ENCODE peak calls at places on chromosomes 6 and 20, in five cellular contexts. One of them, this sample, is unnamed.

GRCh38 chr20:60046011-60046413 is 87.8 kb downstream of the CDH26 start:
- DNase-seq in suprapubic skin: no peak
- DNase-seq in heart right ventricle: no peak
- DNase-seq in fibroblast of mammary gland: peak; percentile 12
- DNase-seq in AG09309: peak; percentile 32
- DNase-seq in this sample: peak; percentile 29

GRCh38 chr20:47088339-47088738 is 193.7 kb downstream of the EYA2 start:
- DNase-seq in suprapubic skin: no peak
- DNase-seq in heart right ventricle: no peak
- DNase-seq in fibroblast of mammary gland: no peak
- DNase-seq in AG09309: no peak
- DNase-seq in this sample: no peak

GRCh38 chr20:14334306-14334930 is 3.0 kb downstream of the FLRT3 start:
- DNase-seq in suprapubic skin: no peak
- DNase-seq in heart right ventricle: no peak
- DNase-seq in fibroblast of mammary gland: peak; percentile 60
- DNase-seq in AG09309: no peak
- DNase-seq in this sample: peak; percentile 55

GRCh38 chr6:52522655-52523054 is 54.2 kb downstream of the TRAM2 start:
- DNase-seq in suprapubic skin: no peak
- DNase-seq in heart right ventricle: no peak
- DNase-seq in fibroblast of mammary gland: peak; percentile 72
- DNase-seq in AG09309: no peak
- DNase-seq in this sample: no peak

GRCh38 chr6:78797270-78797669 is 70.1 kb upstream of the IRAK1BP1 start:
- DNase-seq in suprapubic skin: no peak
- DNase-seq in heart right ventricle: no peak
- DNase-seq in fibroblast of mammary gland: no peak
- DNase-seq in AG09309: no peak
- DNase-seq in this sample: no peak

GRCh38 chr20:37763105-37763504 is 69.3 kb downstream of the CTNNBL1 start:
- DNase-seq in suprapubic skin: no peak
- DNase-seq in heart right ventricle: no peak
- DNase-seq in fibroblast of mammary gland: no peak
- DNase-seq in AG09309: no peak
- DNase-seq in this sample: no peak

GRCh38 chr6:18058429-18058828 is 64.0 kb downstream of the NHLRC1 start:
- DNase-seq in suprapubic skin: no peak
- DNase-seq in heart right ventricle: no peak
- DNase-seq in fibroblast of mammary gland: no peak
- DNase-seq in AG09309: no peak
- DNase-seq in this sample: no peak

GRCh38 chr6:142537612-142538478 is 236.0 kb downstream of the ADGRG6 start:
- DNase-seq in suprapubic skin: no peak
- DNase-seq in heart right ventricle: no peak
- DNase-seq in fibroblast of mammary gland: peak; percentile 42
- DNase-seq in AG09309: no peak
- DNase-seq in this sample: no peak

GRCh38 chr6:24859132-24859531 is 60.4 kb upstream of the ARMH2 start:
- DNase-seq in suprapubic skin: no peak
- DNase-seq in heart right ventricle: no peak
- DNase-seq in fibroblast of mammary gland: no peak
- DNase-seq in AG09309: no peak
- DNase-seq in this sample: no peak

GRCh38 chr20:60052322-60052721 is 94.1 kb downstream of the CDH26 start:
- DNase-seq in suprapubic skin: no peak
- DNase-seq in heart right ventricle: no peak
- DNase-seq in fibroblast of mammary gland: no peak
- DNase-seq in AG09309: no peak
- DNase-seq in this sample: no peak

GRCh38 chr6:46632053-46632452 is 20.6 kb downstream of the CYP39A1 start:
- DNase-seq in suprapubic skin: no peak
- DNase-seq in heart right ventricle: no peak
- DNase-seq in fibroblast of mammary gland: no peak
- DNase-seq in AG09309: no peak
- DNase-seq in this sample: no peak

GRCh38 chr20:10074513-10074912 is 39.7 kb downstream of the ANKEF1 start:
- DNase-seq in suprapubic skin: no peak
- DNase-seq in heart right ventricle: no peak
- DNase-seq in fibroblast of mammary gland: peak; percentile 98
- DNase-seq in AG09309: peak; percentile 63
- DNase-seq in this sample: peak; percentile 73

GRCh38 chr6:147970970-147971369 is 371.7 kb upstream of the SASH1 start:
- DNase-seq in suprapubic skin: no peak
- DNase-seq in heart right ventricle: no peak
- DNase-seq in fibroblast of mammary gland: peak; percentile 8
- DNase-seq in AG09309: no peak
- DNase-seq in this sample: no peak

GRCh38 chr6:150255840-150256239 is 113.0 kb upstream of the IYD start:
- DNase-seq in suprapubic skin: no peak
- DNase-seq in heart right ventricle: no peak
- DNase-seq in fibroblast of mammary gland: no peak
- DNase-seq in AG09309: no peak
- DNase-seq in this sample: no peak

GRCh38 chr6:28841290-28841689 is 82.5 kb downstream of the TRIM27 start:
- DNase-seq in suprapubic skin: no peak
- DNase-seq in heart right ventricle: no peak
- DNase-seq in fibroblast of mammary gland: no peak
- DNase-seq in AG09309: no peak
- DNase-seq in this sample: no peak

GRCh38 chr6:20118877-20119276 is 93.4 kb downstream of the MBOAT1 start:
- DNase-seq in suprapubic skin: no peak
- DNase-seq in heart right ventricle: no peak
- DNase-seq in fibroblast of mammary gland: no peak
- DNase-seq in AG09309: no peak
- DNase-seq in this sample: no peak

GRCh38 chr6:156977527-156978291 is 200.5 kb downstream of the ARID1B start:
- DNase-seq in suprapubic skin: no peak
- DNase-seq in heart right ventricle: no peak
- DNase-seq in fibroblast of mammary gland: peak; percentile 77
- DNase-seq in AG09309: no peak
- DNase-seq in this sample: no peak

GRCh38 chr20:21053002-21053762 is 53.0 kb downstream of the LINC00237 start:
- DNase-seq in suprapubic skin: no peak
- DNase-seq in heart right ventricle: no peak
- DNase-seq in fibroblast of mammary gland: no peak
- DNase-seq in AG09309: no peak
- DNase-seq in this sample: no peak

GRCh38 chr20:57609086-57609841 is 11.0 kb downstream of the ZBP1 start:
- DNase-seq in suprapubic skin: no peak
- DNase-seq in heart right ventricle: no peak
- DNase-seq in fibroblast of mammary gland: no peak
- DNase-seq in AG09309: no peak
- DNase-seq in this sample: no peak

GRCh38 chr20:3461911-3462677 is 8.7 kb upstream of the ATRN start:
- DNase-seq in suprapubic skin: no peak
- DNase-seq in heart right ventricle: no peak
- DNase-seq in fibroblast of mammary gland: peak; percentile 25
- DNase-seq in AG09309: no peak
- DNase-seq in this sample: no peak

GRCh38 chr20:63325021-63325471 is 32.1 kb downstream of the COL20A1 start:
- DNase-seq in suprapubic skin: no peak
- DNase-seq in heart right ventricle: peak; percentile 6
- DNase-seq in fibroblast of mammary gland: no peak
- DNase-seq in AG09309: no peak
- DNase-seq in this sample: no peak

GRCh38 chr6:62923728-62924127 is 287.5 kb upstream of the FKBP1C start:
- DNase-seq in suprapubic skin: no peak
- DNase-seq in heart right ventricle: no peak
- DNase-seq in fibroblast of mammary gland: no peak
- DNase-seq in AG09309: no peak
- DNase-seq in this sample: no peak

GRCh38 chr6:64334646-64335045 is 699.0 kb downstream of the PHF3 start:
- DNase-seq in suprapubic skin: no peak
- DNase-seq in heart right ventricle: no peak
- DNase-seq in fibroblast of mammary gland: peak; percentile 20
- DNase-seq in AG09309: no peak
- DNase-seq in this sample: peak; percentile 28

GRCh38 chr6:37321101-37321500 is 32.7 kb upstream of the RNF8 start:
- DNase-seq in suprapubic skin: no peak
- DNase-seq in heart right ventricle: no peak
- DNase-seq in fibroblast of mammary gland: no peak
- DNase-seq in AG09309: no peak
- DNase-seq in this sample: no peak

GRCh38 chr6:42171813-42172595 is 1.2 kb upstream of the GUCA1A start:
- DNase-seq in suprapubic skin: no peak
- DNase-seq in heart right ventricle: no peak
- DNase-seq in fibroblast of mammary gland: no peak
- DNase-seq in AG09309: no peak
- DNase-seq in this sample: no peak

GRCh38 chr20:58790440-58790839 is 60.3 kb downstream of the GNAS-AS1 start:
- DNase-seq in suprapubic skin: no peak
- DNase-seq in heart right ventricle: no peak
- DNase-seq in fibroblast of mammary gland: no peak
- DNase-seq in AG09309: no peak
- DNase-seq in this sample: no peak

GRCh38 chr20:62495798-62496325 is 20.1 kb upstream of the GATA5 start:
- DNase-seq in suprapubic skin: no peak
- DNase-seq in heart right ventricle: no peak
- DNase-seq in fibroblast of mammary gland: no peak
- DNase-seq in AG09309: no peak
- DNase-seq in this sample: no peak

GRCh38 chr20:62141397-62142251 is 1.6 kb downstream of the PSMA7 start:
- DNase-seq in suprapubic skin: no peak
- DNase-seq in heart right ventricle: no peak
- DNase-seq in fibroblast of mammary gland: peak; percentile 54
- DNase-seq in AG09309: peak; percentile 18
- DNase-seq in this sample: no peak

GRCh38 chr6:118263929-118264486 is 284.1 kb upstream of the PLN start:
- DNase-seq in suprapubic skin: no peak
- DNase-seq in heart right ventricle: no peak
- DNase-seq in fibroblast of mammary gland: peak; percentile 57
- DNase-seq in AG09309: no peak
- DNase-seq in this sample: peak; percentile 20

GRCh38 chr6:134757911-134758361 is 192.0 kb downstream of the ALDH8A1 start:
- DNase-seq in suprapubic skin: no peak
- DNase-seq in heart right ventricle: no peak
- DNase-seq in fibroblast of mammary gland: peak; percentile 52
- DNase-seq in AG09309: no peak
- DNase-seq in this sample: no peak

GRCh38 chr6:122459240-122459639 is 12.4 kb downstream of the SERINC1 start:
- DNase-seq in suprapubic skin: no peak
- DNase-seq in heart right ventricle: no peak
- DNase-seq in fibroblast of mammary gland: no peak
- DNase-seq in AG09309: no peak
- DNase-seq in this sample: no peak

GRCh38 chr6:109834595-109835437 is 143.3 kb upstream of the GPR6 start:
- DNase-seq in suprapubic skin: no peak
- DNase-seq in heart right ventricle: no peak
- DNase-seq in fibroblast of mammary gland: no peak
- DNase-seq in AG09309: no peak
- DNase-seq in this sample: no peak

GRCh38 chr6:140178550-140179334 is 804.3 kb upstream of the CITED2 start:
- DNase-seq in suprapubic skin: no peak
- DNase-seq in heart right ventricle: no peak
- DNase-seq in fibroblast of mammary gland: peak; percentile 94
- DNase-seq in AG09309: peak; percentile 75
- DNase-seq in this sample: no peak

GRCh38 chr20:50395258-50395729 is 114.9 kb upstream of the PTPN1 start:
- DNase-seq in suprapubic skin: no peak
- DNase-seq in heart right ventricle: peak; percentile 79
- DNase-seq in fibroblast of mammary gland: peak; percentile 52
- DNase-seq in AG09309: no peak
- DNase-seq in this sample: no peak

DNA sequence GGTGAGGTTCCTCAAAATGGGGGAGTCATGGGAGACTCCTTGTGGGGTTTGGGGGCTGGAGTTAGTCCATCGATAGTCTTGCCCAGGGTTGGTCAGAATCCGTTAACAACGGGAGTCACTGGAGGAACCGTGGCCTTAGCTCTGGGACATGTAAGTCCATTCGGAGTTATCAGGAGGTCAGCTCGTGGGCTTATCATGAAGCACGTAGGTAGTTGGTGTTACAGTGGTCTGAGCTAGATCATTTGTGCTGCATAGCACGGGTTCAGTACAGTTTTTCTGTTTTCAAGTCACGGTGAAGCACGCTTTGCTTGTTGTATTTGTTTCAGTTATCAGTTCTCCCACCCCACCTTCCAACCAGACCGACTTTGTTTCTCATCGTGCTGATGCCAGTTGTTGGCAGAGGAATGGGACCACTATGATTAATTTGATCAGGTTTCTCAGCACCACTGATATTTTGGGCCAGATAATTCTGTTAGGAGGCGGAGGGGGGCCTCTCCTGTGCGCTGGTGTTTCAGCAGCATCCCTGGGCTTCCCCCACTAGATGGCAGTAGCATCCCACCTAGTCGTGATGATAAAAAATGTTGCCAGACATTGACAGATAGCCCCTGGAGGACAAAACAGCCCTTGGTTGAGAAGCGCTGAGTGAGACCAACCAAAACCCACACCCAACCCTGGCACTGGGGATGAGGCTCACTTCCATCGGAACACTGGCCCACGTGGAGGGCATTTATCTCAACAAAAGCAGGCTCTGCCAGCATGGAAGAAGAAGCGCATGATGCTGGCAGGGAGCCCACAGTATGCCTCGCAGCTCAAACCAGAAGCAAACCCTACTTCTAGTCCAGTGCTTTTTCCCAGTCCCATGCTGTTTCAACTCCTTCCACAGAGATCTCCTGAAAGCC is 2.2 kb upstream of the APMAP start:
- DNase-seq in suprapubic skin: peak; percentile 86
- DNase-seq in heart right ventricle: peak; percentile 75
- DNase-seq in fibroblast of mammary gland: peak; percentile 72
- DNase-seq in AG09309: peak; percentile 31
- DNase-seq in this sample: peak; percentile 52
- H3K4me3 ChIP-seq in suprapubic skin: peak overlapping the region; percentile 27
- H3K4me3 ChIP-seq in heart right ventricle: no peak overlapping the region
- H3K4me3 ChIP-seq in fibroblast of mammary gland: peak overlapping the region; percentile 26
- H3K4me3 ChIP-seq in AG09309: no peak overlapping the region
- H3K4me3 ChIP-seq in this sample: peak overlapping the region; percentile 9

DNA sequence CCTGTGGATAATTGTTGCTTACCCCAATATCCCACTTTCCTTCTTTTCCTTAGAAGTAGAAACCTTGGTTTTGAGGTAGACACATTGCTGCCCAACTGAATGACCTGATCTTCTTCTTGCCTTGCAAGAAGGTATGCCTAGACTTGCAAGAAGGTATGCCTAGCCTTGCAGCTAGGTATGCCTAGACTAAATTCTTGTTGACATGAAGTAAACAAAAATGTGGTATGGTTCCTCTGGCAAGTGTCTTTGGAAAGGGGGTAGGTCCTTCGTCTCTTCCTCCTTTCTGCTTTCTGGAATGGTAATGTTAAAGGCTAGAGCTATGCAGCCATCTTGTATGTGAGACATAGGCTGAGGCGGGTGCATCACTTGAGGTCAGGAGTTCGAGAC is 129.2 kb downstream of the GMPR start:
- DNase-seq in suprapubic skin: no peak
- DNase-seq in heart right ventricle: no peak
- DNase-seq in fibroblast of mammary gland: no peak
- DNase-seq in AG09309: no peak
- DNase-seq in this sample: no peak
- TF ChIP-seq CTCF in suprapubic skin: no peak
- TF ChIP-seq CTCF in heart right ventricle: no peak
- TF ChIP-seq CTCF in fibroblast of mammary gland: no peak
- TF ChIP-seq CTCF in AG09309: no peak
- TF ChIP-seq CTCF in this sample: no peak

GRCh38 chr6:69570126-69570525 is 226.7 kb downstream of the LMBRD1 start:
- DNase-seq in suprapubic skin: no peak
- DNase-seq in heart right ventricle: no peak
- DNase-seq in fibroblast of mammary gland: no peak
- DNase-seq in AG09309: no peak
- DNase-seq in this sample: no peak
- H3K4me3 ChIP-seq in suprapubic skin: no peak overlapping the region
- H3K4me3 ChIP-seq in heart right ventricle: no peak overlapping the region
- H3K4me3 ChIP-seq in fibroblast of mammary gland: no peak overlapping the region
- H3K4me3 ChIP-seq in AG09309: no peak overlapping the region
- H3K4me3 ChIP-seq in this sample: no peak overlapping the region

GRCh38 chr20:4684837-4685413 is 36.8 kb upstream of the PRND start:
- DNase-seq in suprapubic skin: peak; percentile 63
- DNase-seq in heart right ventricle: no peak
- DNase-seq in fibroblast of mammary gland: peak; percentile 82
- DNase-seq in AG09309: no peak
- DNase-seq in this sample: no peak
- TF ChIP-seq CTCF in suprapubic skin: no peak
- TF ChIP-seq CTCF in heart right ventricle: no peak
- TF ChIP-seq CTCF in fibroblast of mammary gland: peak; percentile 7
- TF ChIP-seq CTCF in AG09309: no peak
- TF ChIP-seq CTCF in this sample: no peak